ENCODE peak calls at places on chromosomes 3 and 15, in eight cellular contexts. X, A, L, T, N, W, Q and S are unnamed samples.

GRCh38 chr15:67125589-67126502 is 60.4 kb downstream of the SMAD3 start:
- DNase-seq in Q (no peak), X (peak), W (peak), A (no peak), N (peak), L (peak), T (peak), S (no peak)

GRCh38 chr15:58748040-58748786 is 1.3 kb downstream of the ADAM10 start:
- DNase-seq in L (no peak), N (no peak), T (no peak), W (no peak), Q (no peak), A (peak), X (no peak), S (peak)

GRCh38 chr3:181549266-181549665 is 162.5 kb upstream of the SOX2 start:
- DNase-seq in A (no peak), N (no peak), L (no peak), T (no peak), W (no peak), X (no peak), Q (no peak), S (no peak)

GRCh38 chr3:42892807-42893206 is 13.1 kb upstream of the ZNF662 start:
- DNase-seq in N (no peak), W (no peak), X (no peak), A (no peak), Q (no peak), T (no peak), L (no peak), S (no peak)

GRCh38 chr3:22660076-22660475 is 543.1 kb upstream of the UBE2E2 start:
- DNase-seq in N (no peak), T (no peak), L (no peak), Q (no peak), A (no peak), X (no peak), W (no peak), S (no peak)

GRCh38 chr15:57367556-57367955 is 8.7 kb upstream of the CGNL1 start:
- DNase-seq in Q (no peak), W (no peak), N (no peak), T (no peak), A (no peak), X (no peak), L (no peak), S (no peak)

GRCh38 chr3:170470063-170471006 is 51.7 kb downstream of the CLDN11 start:
- DNase-seq in T (no peak), N (peak), Q (no peak), W (peak), X (peak), L (no peak), A (no peak), S (no peak)

GRCh38 chr3:38138347-38139190 is at the start of gene MYD88:
- DNase-seq in N (peak), A (peak), T (peak), L (peak), X (no peak), W (peak), Q (no peak), S (peak)

GRCh38 chr3:23879485-23879884 is 37.3 kb downstream of the NKIRAS1 start:
- DNase-seq in N (no peak), W (no peak), X (no peak), Q (no peak), T (no peak), A (no peak), L (no peak), S (no peak)

GRCh38 chr3:23991236-23992050 is 46.4 kb downstream of the NR1D2 start:
- DNase-seq in Q (no peak), W (no peak), N (no peak), A (no peak), X (no peak), L (no peak), T (no peak), S (no peak)

GRCh38 chr3:125431391-125431790 is 56.3 kb upstream of the ZNF148 start:
- DNase-seq in T (no peak), Q (no peak), N (no peak), X (no peak), W (no peak), L (no peak), A (no peak), S (no peak)

GRCh38 chr15:46502668-46503067 is 867.8 kb downstream of the SQOR start:
- DNase-seq in W (no peak), T (no peak), Q (no peak), A (no peak), N (no peak), L (no peak), X (no peak), S (peak)

GRCh38 chr15:81955709-81956108 is 90.1 kb downstream of the MEX3B start:
- DNase-seq in L (no peak), Q (no peak), N (no peak), T (no peak), W (no peak), X (no peak), A (no peak), S (no peak)

GRCh38 chr15:84840741-84841429 is 23.7 kb downstream of the ALPK3 start:
- DNase-seq in Q (no peak), A (no peak), X (no peak), N (peak), T (peak), W (peak), L (no peak), S (no peak)

DNA sequence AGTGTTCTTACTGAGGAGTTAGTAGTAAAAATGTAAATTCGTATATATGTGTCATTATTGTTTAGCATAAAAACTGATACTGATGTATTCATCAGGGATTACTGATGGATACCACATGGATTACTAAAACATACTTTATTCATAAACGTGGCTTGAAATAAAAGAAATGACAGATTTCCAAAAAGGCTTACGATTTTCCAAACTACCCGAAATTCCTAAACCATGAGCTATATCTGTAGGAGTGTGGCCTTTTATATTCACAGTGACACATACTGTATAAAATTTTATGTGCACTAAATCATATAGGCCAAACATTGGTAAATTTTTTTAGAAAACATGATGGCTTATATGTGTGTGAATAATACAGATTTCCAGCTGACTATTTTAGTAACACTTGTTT is 6.9 kb downstream of the TSC22D2 start:
- DNase-seq in W (no peak), N (no peak), T (no peak), X (no peak), L (no peak), A (no peak), Q (no peak), S (no peak)
- H3K4me3 ChIP-seq in W (no peak), N (no peak), T (no peak), X (peak), L (no peak), A (no peak), Q (no peak), S (no peak)

GRCh38 chr3:133762539-133762938 is 16.3 kb downstream of the TF start:
- DNase-seq in A (no peak), W (no peak), Q (no peak), N (no peak), L (no peak), T (no peak), X (no peak), S (no peak)

GRCh38 chr3:133769536-133769935 is 23.3 kb downstream of the TF start:
- DNase-seq in Q (no peak), N (no peak), W (no peak), A (no peak), X (no peak), L (no peak), T (no peak), S (no peak)

GRCh38 chr3:133763797-133764734 is 17.9 kb downstream of the TF start:
- DNase-seq in W (no peak), N (no peak), X (no peak), Q (no peak), A (no peak), L (no peak), T (peak), S (no peak)

GRCh38 chr3:133765256-133765655 is 19.1 kb downstream of the TF start:
- DNase-seq in A (no peak), Q (no peak), X (no peak), L (no peak), T (no peak), W (no peak), N (no peak), S (no peak)

DNA sequence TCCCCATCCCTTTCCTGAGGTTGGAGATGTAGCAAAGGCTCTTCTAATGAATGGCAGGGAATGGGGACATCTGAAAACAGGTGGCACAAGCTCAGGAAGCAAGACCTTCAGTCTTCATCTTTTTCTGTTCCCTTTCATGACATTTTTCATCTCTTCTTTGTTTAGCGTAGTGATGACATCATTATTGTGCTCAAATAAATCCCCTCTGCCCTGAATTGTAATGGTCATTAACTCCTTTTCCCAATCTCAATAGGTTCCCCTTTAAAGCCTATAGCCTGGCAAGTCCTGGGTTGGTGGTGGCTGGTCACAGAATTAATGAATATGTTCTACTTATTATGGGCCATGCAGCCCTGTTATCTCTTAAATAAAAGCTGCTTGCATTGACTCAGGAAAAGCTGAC is 21.4 kb downstream of the TF start:
- DNase-seq in Q (no peak), X (no peak), A (no peak), W (no peak), N (no peak), L (no peak), T (no peak), S (no peak)
- TF ChIP-seq CTCF in Q (no peak), X (no peak), A (no peak), W (no peak), N (no peak), L (no peak), T (no peak), S (no peak)

GRCh38 chr15:80059786-80060489 is 462 bp downstream of the ZFAND6 start:
- DNase-seq in T (peak), L (no peak), X (no peak), N (peak), A (peak), W (no peak), Q (no peak), S (no peak)

GRCh38 chr15:80058851-80059785 is at the start of gene ZFAND6:
- DNase-seq in T (peak), L (peak), W (peak), X (peak), Q (peak), A (peak), N (peak), S (peak)

GRCh38 chr15:80058044-80058443 is 1.4 kb upstream of the ZFAND6 start:
- DNase-seq in W (no peak), A (no peak), L (no peak), T (no peak), X (no peak), Q (no peak), N (no peak), S (no peak)

GRCh38 chr15:80066912-80067311 is 7.4 kb downstream of the ZFAND6 start:
- DNase-seq in Q (no peak), T (no peak), W (no peak), N (no peak), A (no peak), X (no peak), L (no peak), S (peak)

GRCh38 chr15:80061581-80061980 is 2.1 kb downstream of the ZFAND6 start:
- DNase-seq in N (no peak), A (no peak), X (no peak), T (no peak), W (no peak), Q (no peak), L (no peak), S (no peak)
- H3K4me3 ChIP-seq in N (peak), A (peak), X (peak), T (no peak), W (no peak), Q (peak), L (no peak), S (peak)

GRCh38 chr3:40309439-40309924 is at the start of gene EIF1B:
- DNase-seq in X (peak), L (peak), A (peak), Q (peak), W (peak), N (peak), T (peak), S (peak)
- TF ChIP-seq CTCF in X (peak), L (peak), A (peak), Q (peak), W (peak), N (peak), T (peak), S (peak)

GRCh38 chr3:14861451-14862302 is 42.9 kb downstream of the FGD5 start:
- DNase-seq in Q (no peak), X (no peak), L (no peak), A (no peak), T (no peak), N (no peak), W (no peak), S (no peak)

GRCh38 chr3:14863324-14864100 is 44.8 kb downstream of the FGD5 start:
- DNase-seq in W (no peak), Q (no peak), X (no peak), L (no peak), N (no peak), A (no peak), T (no peak), S (no peak)

GRCh38 chr3:14862661-14863230 is 44.0 kb downstream of the FGD5 start:
- DNase-seq in X (no peak), Q (no peak), L (no peak), T (no peak), N (no peak), A (no peak), W (no peak), S (no peak)

GRCh38 chr3:14861031-14861430 is 42.3 kb downstream of the FGD5 start:
- DNase-seq in T (no peak), X (no peak), W (no peak), A (no peak), Q (no peak), L (no peak), N (no peak), S (no peak)

DNA sequence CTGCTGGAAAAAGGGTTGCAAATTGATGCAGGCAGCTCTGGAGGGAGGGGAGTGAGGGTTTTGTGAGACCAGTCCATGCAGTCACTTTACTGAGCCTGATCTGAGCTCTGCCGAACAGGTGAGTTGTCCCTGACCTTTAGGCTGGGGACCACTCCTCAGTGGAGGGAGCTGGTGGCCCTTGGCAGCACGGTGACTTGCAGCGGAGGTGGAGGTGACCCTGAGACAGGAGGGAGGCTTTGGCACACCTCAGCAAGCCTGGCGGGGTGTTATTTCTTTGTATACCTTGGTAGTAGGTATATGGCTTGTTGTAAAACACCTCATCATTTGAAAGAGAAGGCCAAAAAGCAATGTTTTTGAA is 43.5 kb downstream of the FGD5 start:
- DNase-seq in A (no peak), T (no peak), W (no peak), N (no peak), Q (no peak), L (no peak), X (no peak), S (no peak)
- H3K4me3 ChIP-seq in A (no peak), T (no peak), W (no peak), N (no peak), Q (no peak), L (no peak), X (no peak), S (no peak)

GRCh38 chr3:17232442-17232841 is 347.7 kb downstream of the PLCL2 start:
- DNase-seq in Q (no peak), L (no peak), T (no peak), X (no peak), N (no peak), W (no peak), A (no peak), S (peak)
- TF ChIP-seq CTCF in Q (no peak), L (no peak), T (no peak), X (no peak), N (no peak), W (no peak), A (no peak), S (no peak)

GRCh38 chr3:117398166-117398954 is 688.8 kb downstream of the TUSC7 start:
- DNase-seq in N (no peak), X (no peak), Q (no peak), L (no peak), A (no peak), W (no peak), T (no peak), S (no peak)
- H3K4me3 ChIP-seq in N (no peak), X (no peak), Q (no peak), L (no peak), A (no peak), W (no peak), T (no peak), S (no peak)

GRCh38 chr3:117059054-117059989 is 349.7 kb downstream of the TUSC7 start:
- DNase-seq in W (no peak), Q (no peak), A (no peak), L (no peak), X (no peak), N (peak), T (no peak), S (peak)
- TF ChIP-seq CTCF in W (peak), Q (peak), A (no peak), L (no peak), X (peak), N (peak), T (peak), S (peak)

GRCh38 chr3:47392933-47393332 is 12.1 kb downstream of the PTPN23 start:
- DNase-seq in X (no peak), W (no peak), Q (no peak), L (no peak), N (no peak), A (no peak), T (no peak), S (no peak)

GRCh38 chr3:47399016-47399415 is 18.2 kb downstream of the PTPN23 start:
- DNase-seq in Q (no peak), X (no peak), T (no peak), A (no peak), N (no peak), L (no peak), W (no peak), S (no peak)

GRCh38 chr3:47394140-47394855 is 13.5 kb downstream of the PTPN23 start:
- DNase-seq in X (no peak), A (no peak), T (no peak), L (no peak), Q (no peak), W (no peak), N (no peak), S (no peak)

GRCh38 chr3:47398218-47398617 is 17.4 kb downstream of the PTPN23 start:
- DNase-seq in X (peak), N (no peak), L (no peak), A (no peak), W (no peak), T (no peak), Q (no peak), S (no peak)

GRCh38 chr3:47394867-47395266 is 14.0 kb downstream of the PTPN23 start:
- DNase-seq in W (no peak), Q (no peak), N (no peak), L (no peak), X (no peak), A (no peak), T (no peak), S (no peak)
- H3K4me3 ChIP-seq in W (no peak), Q (no peak), N (no peak), L (no peak), X (no peak), A (no peak), T (no peak), S (no peak)